ENCODE peak calls at places on chromosomes 6 and 20, in four cellular contexts. F is GM12878, L is sigmoid colon, X is A549. E is an unnamed sample.

GRCh38 chr20:58526411-58526810 is 11.2 kb upstream of the APCDD1L start:
- DNase-seq in F (no peak), L (no peak), X (no peak), E (no peak)

GRCh38 chr6:37135835-37136694 is 33.9 kb upstream of the PIM1 start:
- DNase-seq in F (no peak), L (no peak), X (peak; percentile 59), E (no peak)

GRCh38 chr6:170358496-170358895 is 51.9 kb downstream of the FAM120B start:
- DNase-seq in F (no peak), L (no peak), X (no peak), E (no peak)

GRCh38 chr6:78324213-78324612 is 543.1 kb upstream of the IRAK1BP1 start:
- DNase-seq in F (no peak), L (no peak), X (no peak), E (no peak)

GRCh38 chr6:82954351-82954750 is 111.3 kb downstream of the UBE3D start:
- DNase-seq in F (no peak), L (no peak), X (no peak), E (no peak)

GRCh38 chr6:132068766-132069165 is 117.6 kb upstream of the CCN2 start:
- DNase-seq in F (no peak), L (no peak), X (no peak), E (no peak)

GRCh38 chr20:4626228-4626627 is 95.5 kb upstream of the PRND start:
- DNase-seq in F (peak; percentile 21), L (no peak), X (no peak), E (no peak)

GRCh38 chr6:157193443-157193996 is 129.8 kb downstream of the TMEM242 start:
- DNase-seq in F (no peak), L (no peak), X (no peak), E (no peak)

GRCh38 chr6:16518265-16518664 is 243.0 kb downstream of the ATXN1 start:
- DNase-seq in F (no peak), L (no peak), X (no peak), E (no peak)

GRCh38 chr6:53411451-53411850 is 62.7 kb upstream of the ELOVL5 start:
- DNase-seq in F (no peak), L (no peak), X (no peak), E (no peak)

GRCh38 chr6:169618526-169619490 is 83.0 kb downstream of the WDR27 start:
- DNase-seq in F (no peak), L (no peak), X (no peak), E (no peak)

GRCh38 chr6:31355540-31355988 is 1.4 kb downstream of the HLA-B start:
- DNase-seq in F (no peak), L (no peak), X (no peak), E (no peak)

GRCh38 chr6:137342607-137343186 is 123.5 kb upstream of the IFNGR1 start:
- DNase-seq in F (no peak), L (no peak), X (no peak), E (no peak)

GRCh38 chr6:7461416-7461815 is 71.8 kb downstream of the RIOK1 start:
- DNase-seq in F (no peak), L (peak; percentile 1), X (no peak), E (no peak)

GRCh38 chr6:166423051-166423745 is 40.5 kb upstream of the MPC1 start:
- DNase-seq in F (no peak), L (no peak), X (no peak), E (no peak)

GRCh38 chr20:46213946-46214830 is 94.1 kb downstream of the CDH22 start:
- DNase-seq in F (no peak), L (peak; percentile 71), X (no peak), E (no peak)

GRCh38 chr20:62119101-62119500 is 3.2 kb upstream of the LSM14B start:
- DNase-seq in F (no peak), L (no peak), X (no peak), E (no peak)
- H3K27ac ChIP-seq in F (no peak overlapping the region), L (no peak overlapping the region), X (no peak overlapping the region), E (no peak overlapping the region)

GRCh38 chr6:63380265-63380664 is 60.5 kb upstream of the LGSN start:
- DNase-seq in F (no peak), L (no peak), X (no peak), E (no peak)
- TF ChIP-seq EP300 in F (no peak), L (no peak), X (no peak), E (no peak)

DNA sequence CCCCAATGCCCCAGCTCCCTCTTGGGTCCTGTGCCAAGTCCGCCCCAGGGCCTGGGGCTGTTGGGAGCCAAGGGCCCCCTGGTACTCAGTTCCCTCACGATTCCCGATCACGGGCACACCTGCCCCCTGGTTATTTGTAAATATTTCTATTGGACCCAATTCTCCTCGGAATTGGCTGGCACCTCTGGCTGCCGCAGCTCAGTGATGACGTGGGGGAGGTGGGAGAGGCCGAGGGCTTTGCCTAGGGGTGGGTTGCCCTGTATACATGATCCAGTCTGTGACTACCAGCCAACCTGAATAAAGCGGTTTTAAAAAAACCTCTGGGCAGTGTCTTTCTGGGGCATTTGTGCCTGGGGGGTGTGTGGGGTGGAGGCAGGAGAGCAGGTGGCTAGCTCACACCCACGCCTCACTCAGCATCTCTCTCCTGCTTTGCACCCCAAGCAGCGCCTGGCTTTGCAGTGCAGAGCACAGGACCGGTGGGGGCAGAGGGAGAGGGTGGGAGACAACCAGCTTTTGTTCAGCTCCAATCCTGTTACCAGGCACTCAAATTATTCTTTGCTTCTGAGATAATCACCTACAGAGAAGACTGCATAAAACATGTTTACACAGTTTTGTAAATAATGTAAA is 42.2 kb downstream of the VSTM2L start:
- DNase-seq in F (no peak), L (no peak), X (no peak), E (peak; percentile 63)
- H3K27ac ChIP-seq in F (no peak overlapping the region), L (no peak overlapping the region), X (no peak overlapping the region), E (no peak overlapping the region)

DNA sequence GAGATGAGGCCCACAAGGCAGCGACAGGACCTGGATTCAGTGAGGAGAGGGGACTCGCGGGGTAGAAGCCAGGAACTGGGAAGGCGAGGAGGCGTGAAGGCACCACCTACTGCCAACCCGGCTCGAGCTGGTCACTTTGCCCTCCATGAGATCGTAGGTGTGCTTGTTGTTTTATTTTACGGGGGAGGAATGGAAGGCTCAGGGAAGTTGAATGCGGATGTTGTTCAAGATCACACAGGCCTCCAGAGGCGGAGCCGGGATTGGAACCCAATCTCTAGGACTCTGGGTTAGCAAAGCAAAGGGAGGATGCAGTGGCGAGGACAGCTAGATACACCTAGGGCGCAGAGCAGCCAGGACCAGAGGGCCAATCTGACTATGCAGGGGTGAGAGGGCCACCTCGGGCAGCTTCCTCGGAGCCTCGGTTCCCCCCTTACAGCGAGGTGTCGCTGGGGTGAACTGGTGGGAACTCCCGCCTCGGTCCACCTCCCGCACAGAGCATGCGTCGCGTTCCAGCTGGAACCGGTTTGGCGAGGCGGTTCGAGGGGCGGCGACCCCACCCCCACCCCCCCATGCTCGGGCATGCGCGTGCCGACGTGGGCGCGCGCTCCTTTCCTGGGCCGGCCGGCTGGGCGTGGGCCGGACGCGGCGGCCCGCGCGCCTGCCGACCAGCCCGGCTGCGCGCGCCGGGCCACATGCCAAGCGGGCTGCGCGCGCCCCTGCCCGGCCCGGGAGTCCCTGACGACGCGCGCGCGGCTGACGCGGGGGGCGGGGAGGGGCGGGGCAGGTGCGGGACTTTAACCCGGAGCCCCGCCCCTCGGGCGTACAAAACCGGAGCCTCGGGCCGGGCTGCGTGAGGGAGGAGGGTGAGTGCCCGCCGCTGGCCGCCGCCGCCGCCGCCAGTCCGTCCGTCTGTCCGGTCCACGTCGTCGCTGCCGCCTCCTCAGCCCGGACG is 80.4 kb upstream of the MYL9 start:
- DNase-seq in F (peak; percentile 65), L (peak; percentile 96), X (peak; percentile 89), E (peak; percentile 95)
- TF ChIP-seq EP300 in F (no peak), L (no peak), X (no peak), E (no peak)

GRCh38 chr20:6559791-6560190 is 207.7 kb upstream of the BMP2 start:
- DNase-seq in F (no peak), L (no peak), X (no peak), E (no peak)

GRCh38 chr20:6560978-6561377 is 206.5 kb upstream of the BMP2 start:
- DNase-seq in F (no peak), L (no peak), X (no peak), E (no peak)

GRCh38 chr20:6558361-6558760 is 209.1 kb upstream of the BMP2 start:
- DNase-seq in F (no peak), L (no peak), X (no peak), E (no peak)

GRCh38 chr20:6566821-6567220 is 200.7 kb upstream of the BMP2 start:
- DNase-seq in F (no peak), L (no peak), X (no peak), E (no peak)

DNA sequence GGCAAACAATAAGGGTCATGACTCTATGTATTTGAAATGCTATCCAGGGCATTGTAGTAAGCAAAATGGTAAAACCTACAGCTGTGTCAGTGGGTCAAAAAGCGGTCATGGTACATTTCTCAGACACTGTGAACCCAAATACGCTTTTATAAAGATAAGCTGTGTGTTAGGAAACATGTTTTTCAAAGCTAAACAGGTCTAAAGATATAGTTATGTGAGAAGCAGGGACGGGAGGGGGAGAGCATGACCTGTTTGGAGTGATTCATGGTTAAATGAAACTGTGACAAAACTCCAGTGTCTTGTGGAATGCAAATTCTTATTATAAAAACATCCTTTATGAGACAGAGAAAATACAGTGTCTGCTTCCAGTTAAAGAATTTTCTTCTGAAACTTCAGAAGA is 205.4 kb upstream of the BMP2 start:
- DNase-seq in F (no peak), L (no peak), X (no peak), E (no peak)
- H3K27ac ChIP-seq in F (no peak overlapping the region), L (no peak overlapping the region), X (no peak overlapping the region), E (no peak overlapping the region)

DNA sequence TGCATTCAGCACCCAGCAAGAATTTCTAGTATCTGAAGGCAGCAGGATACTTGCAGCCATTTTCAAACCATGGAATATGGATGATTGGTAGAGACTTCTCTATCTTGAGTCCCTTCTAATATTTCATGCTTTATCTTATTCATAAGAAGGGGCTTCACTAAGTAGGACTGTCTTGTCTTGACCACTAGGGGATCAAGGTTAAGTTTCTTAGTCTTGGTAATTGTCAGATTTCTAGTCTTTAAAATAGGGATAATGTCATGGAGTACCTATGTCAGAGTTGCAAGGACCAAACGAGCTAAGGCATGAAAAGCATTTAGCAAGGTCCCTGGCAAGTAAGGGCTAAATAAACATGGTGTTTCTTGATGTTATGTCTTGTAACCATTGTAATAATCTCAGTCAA is 68.5 kb upstream of the ESR1 start:
- DNase-seq in F (no peak), L (no peak), X (no peak), E (no peak)
- TF ChIP-seq EP300 in F (no peak), L (no peak), X (no peak), E (no peak)

GRCh38 chr6:9621276-9621675 is 793.6 kb downstream of the TFAP2A start:
- DNase-seq in F (no peak), L (no peak), X (no peak), E (no peak)

GRCh38 chr6:9623985-9624384 is 790.9 kb downstream of the TFAP2A start:
- DNase-seq in F (no peak), L (no peak), X (no peak), E (no peak)

GRCh38 chr6:9620687-9621086 is 794.2 kb downstream of the TFAP2A start:
- DNase-seq in F (no peak), L (no peak), X (no peak), E (no peak)

GRCh38 chr6:9620263-9620662 is 794.6 kb downstream of the TFAP2A start:
- DNase-seq in F (no peak), L (no peak), X (no peak), E (no peak)

DNA sequence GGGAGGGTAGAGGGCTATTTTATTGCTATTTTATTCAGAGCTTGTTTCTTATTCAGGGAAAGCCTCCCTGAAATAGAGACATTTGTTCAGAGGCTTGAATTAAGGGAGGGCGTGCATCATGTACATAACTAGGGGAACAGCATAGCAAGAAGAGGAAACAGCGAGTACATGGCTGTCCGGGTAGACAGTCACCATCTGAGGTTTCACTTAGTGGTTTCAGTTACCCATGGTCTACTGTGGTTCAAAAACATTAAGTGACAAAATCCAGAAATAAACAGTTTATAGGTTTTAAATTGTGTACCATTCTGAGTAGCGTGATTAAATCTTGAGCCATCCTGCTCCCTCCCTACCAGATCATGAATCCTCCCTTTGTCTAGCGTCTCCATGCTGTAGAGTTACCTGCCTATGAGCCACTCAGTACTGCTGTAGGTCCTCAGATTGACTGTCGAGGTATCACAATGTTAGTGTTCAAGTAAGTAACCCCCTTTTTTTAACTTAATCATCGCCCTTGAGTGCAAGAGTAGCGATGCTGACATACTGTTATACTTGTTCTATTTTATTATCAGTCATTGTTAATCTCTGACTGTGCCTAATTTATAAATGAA is 791.5 kb downstream of the TFAP2A start:
- DNase-seq in F (no peak), L (no peak), X (no peak), E (no peak)
- H3K27ac ChIP-seq in F (no peak overlapping the region), L (no peak overlapping the region), X (no peak overlapping the region), E (no peak overlapping the region)